ENCODE peak calls at places on chromosomes 11 and 22, in nine cellular contexts. J, F, K, D, G, N, A, E and C are unnamed samples.

GRCh38 chr11:71188073-71188472 is 64.3 kb downstream of the SHANK2 start:
- DNase-seq in J (no peak), F (no peak), K (no peak), D (no peak), G (no peak), N (no peak), A (no peak), E (no peak), C (no peak)

GRCh38 chr11:99257131-99257530 is 236.4 kb downstream of the CNTN5 start:
- DNase-seq in J (no peak), F (no peak), K (peak; percentile 67), D (no peak), G (no peak), N (no peak), A (peak; percentile 54), E (no peak), C (no peak)

GRCh38 chr11:88402784-88403183 is 65.2 kb upstream of the CTSC start:
- DNase-seq in J (no peak), F (no peak), K (peak; percentile 11), D (no peak), G (peak; percentile 77), N (no peak), A (peak; percentile 67), E (no peak), C (no peak)

GRCh38 chr11:47241740-47242400 is 6.7 kb downstream of the ACP2 start:
- DNase-seq in J (no peak), F (no peak), K (no peak), D (no peak), G (peak; percentile 23), N (no peak), A (peak; percentile 19), E (no peak), C (no peak)

GRCh38 chr11:128632151-128632791 is 44.9 kb upstream of the ETS1 start:
- DNase-seq in J (no peak), F (no peak), K (peak; percentile 44), D (peak; percentile 75), G (peak; percentile 74), N (peak; percentile 58), A (peak; percentile 80), E (no peak), C (peak; percentile 61)

GRCh38 chr22:31119026-31119717 is 3.6 kb upstream of the INPP5J start:
- DNase-seq in J (no peak), F (no peak), K (no peak), D (no peak), G (no peak), N (no peak), A (no peak), E (no peak), C (no peak)

GRCh38 chr11:114081641-114082414 is 22.3 kb downstream of the ZBTB16 start:
- DNase-seq in J (no peak), F (no peak), K (no peak), D (peak; percentile 50), G (no peak), N (no peak), A (no peak), E (no peak), C (no peak)

GRCh38 chr11:45665206-45665932 is at the start of gene CHST1:
- DNase-seq in J (peak; percentile 67), F (peak; percentile 51), K (peak; percentile 21), D (no peak), G (no peak), N (no peak), A (no peak), E (peak; percentile 69), C (peak; percentile 44)

GRCh38 chr11:116267146-116267545 is 505.6 kb downstream of the BUD13 start:
- DNase-seq in J (no peak), F (no peak), K (no peak), D (no peak), G (no peak), N (no peak), A (no peak), E (no peak), C (no peak)

GRCh38 chr11:108364159-108364558 is 103.2 kb downstream of the C11orf65 start:
- DNase-seq in J (no peak), F (no peak), K (no peak), D (peak; percentile 20), G (peak; percentile 68), N (no peak), A (peak; percentile 62), E (no peak), C (no peak)

GRCh38 chr22:39616781-39617180 is 46.2 kb downstream of the CACNA1I start:
- DNase-seq in J (no peak), F (no peak), K (no peak), D (no peak), G (no peak), N (no peak), A (no peak), E (no peak), C (no peak)

GRCh38 chr11:103947566-103947919 is 88.9 kb upstream of the DDI1 start:
- DNase-seq in J (no peak), F (no peak), K (no peak), D (peak; percentile 91), G (peak; percentile 58), N (no peak), A (peak; percentile 31), E (no peak), C (no peak)

GRCh38 chr11:117145393-117145761 is 1.3 kb downstream of the PAFAH1B2 start:
- DNase-seq in J (no peak), F (no peak), K (peak; percentile 38), D (peak; percentile 60), G (peak; percentile 32), N (peak; percentile 33), A (peak; percentile 24), E (no peak), C (peak; percentile 7)

DNA sequence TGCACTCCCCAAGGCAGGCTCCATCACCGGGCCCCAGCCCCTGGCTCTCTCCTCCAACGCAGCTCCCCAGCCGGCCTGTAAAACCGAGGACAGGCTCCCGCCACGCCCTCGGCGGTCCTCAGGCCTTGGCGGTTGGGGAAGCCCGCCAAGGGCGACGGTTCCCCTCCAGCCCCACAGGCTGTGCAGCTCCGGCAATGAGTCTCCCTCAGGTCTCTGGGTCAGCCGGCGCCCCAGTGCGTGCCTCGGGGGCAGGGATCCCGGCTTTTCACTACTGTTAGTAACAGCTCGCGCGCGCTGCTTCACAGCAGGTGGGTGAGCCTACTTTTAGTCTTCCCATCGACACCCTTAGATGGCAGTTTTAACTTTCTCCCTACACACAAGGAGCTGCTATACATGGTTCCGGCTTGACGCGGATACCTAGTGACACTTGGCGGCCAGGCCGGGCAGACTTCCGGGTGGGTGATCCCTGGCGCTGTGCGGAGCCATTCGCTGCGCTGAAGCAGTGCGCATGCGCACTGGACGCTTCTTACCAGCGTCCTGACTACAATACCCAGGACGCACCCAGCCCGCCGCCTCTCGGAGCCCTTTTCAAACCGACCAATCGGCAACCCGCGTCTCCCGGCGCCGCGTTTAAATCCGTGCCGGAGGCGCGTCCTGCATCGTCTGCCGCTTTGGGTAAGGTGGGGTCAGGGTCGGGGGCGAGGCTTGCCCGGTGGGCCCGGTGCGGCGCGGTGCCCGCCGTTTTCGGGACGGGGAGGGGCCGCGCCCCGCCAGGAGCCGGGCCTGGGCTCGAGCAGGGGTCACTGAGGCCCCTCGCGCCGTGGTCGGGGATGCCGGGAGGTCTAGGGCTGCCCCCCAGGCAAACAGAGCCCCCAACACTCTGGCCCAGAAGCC is at the start of gene GTSE1:
- DNase-seq in J (peak; percentile 99), F (peak; percentile 98), K (peak; percentile 95), D (peak; percentile 97), G (peak; percentile 96), N (peak; percentile 99), A (peak; percentile 97), E (peak; percentile 98), C (peak; percentile 92)
- TF ChIP-seq CTCF in J (no peak), F (no peak), K (no peak), D (no peak), G (peak; percentile 32), N (no peak), A (peak; percentile 18), E (no peak), C (no peak)

GRCh38 chr11:76653674-76654309 is 16.8 kb downstream of the LRRC32 start:
- DNase-seq in J (no peak), F (no peak), K (no peak), D (peak; percentile 94), G (peak; percentile 95), N (no peak), A (no peak), E (no peak), C (no peak)

GRCh38 chr11:76652989-76653673 is 17.4 kb downstream of the LRRC32 start:
- DNase-seq in J (peak; percentile 20), F (no peak), K (no peak), D (no peak), G (no peak), N (no peak), A (no peak), E (no peak), C (no peak)

GRCh38 chr11:76654980-76655379 is 15.6 kb downstream of the LRRC32 start:
- DNase-seq in J (no peak), F (no peak), K (no peak), D (no peak), G (no peak), N (no peak), A (no peak), E (peak; percentile 46), C (no peak)

GRCh38 chr11:76655466-76656086 is 15.0 kb downstream of the LRRC32 start:
- DNase-seq in J (no peak), F (no peak), K (no peak), D (no peak), G (no peak), N (no peak), A (no peak), E (peak; percentile 58), C (no peak)

GRCh38 chr11:76654310-76654851 is 16.2 kb downstream of the LRRC32 start:
- DNase-seq in J (peak; percentile 24), F (no peak), K (no peak), D (peak; percentile 98), G (peak; percentile 97), N (no peak), A (no peak), E (peak; percentile 69), C (no peak)
- TF ChIP-seq CTCF in J (no peak), F (no peak), K (no peak), D (no peak), G (no peak), N (no peak), A (no peak), E (no peak), C (no peak)

DNA sequence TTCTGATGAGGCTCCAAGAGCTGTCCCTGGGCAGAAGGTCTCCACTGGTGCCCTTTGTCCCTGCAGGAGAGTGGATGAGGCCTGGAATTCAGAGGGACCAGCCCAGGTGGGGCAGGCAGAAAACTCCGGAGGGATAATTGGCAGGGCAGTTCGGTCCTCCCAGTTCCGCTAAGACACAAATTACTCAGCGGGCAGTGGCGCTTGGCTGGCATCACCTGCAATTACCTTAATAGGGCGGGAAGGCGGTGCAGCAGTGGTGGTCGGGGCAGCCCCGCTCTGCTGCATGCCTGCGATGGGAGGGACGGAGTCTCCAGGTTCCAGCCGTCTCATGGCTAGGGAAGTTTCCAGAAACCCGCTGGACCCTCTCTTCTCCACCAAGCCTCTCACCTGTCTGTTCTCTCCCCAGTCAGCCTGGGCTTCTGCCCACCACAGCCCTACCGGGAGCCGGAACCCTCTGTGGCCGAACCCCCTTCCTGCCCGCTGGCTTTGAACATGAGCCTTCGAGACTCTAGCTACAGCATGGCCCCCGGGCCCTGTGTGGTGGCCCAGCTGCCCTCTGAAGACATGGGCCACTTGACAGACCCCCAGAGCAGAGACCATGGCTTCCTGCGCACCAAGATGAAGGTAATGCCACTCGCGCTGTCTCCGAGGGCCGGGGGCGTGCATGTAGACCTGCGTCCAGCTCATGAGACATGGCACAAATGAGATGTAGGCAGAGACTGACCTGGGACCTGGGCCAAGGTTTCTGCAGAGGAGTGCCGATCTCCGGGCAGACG is 7.0 kb downstream of the OVOL1 start:
- DNase-seq in J (no peak), F (peak; percentile 23), K (no peak), D (no peak), G (no peak), N (no peak), A (no peak), E (no peak), C (no peak)
- TF ChIP-seq CTCF in J (no peak), F (no peak), K (no peak), D (no peak), G (no peak), N (no peak), A (no peak), E (no peak), C (no peak)

GRCh38 chr11:32792948-32793475 is 1.4 kb downstream of the CCDC73 start:
- DNase-seq in J (peak; percentile 69), F (peak; percentile 72), K (peak; percentile 31), D (peak; percentile 58), G (peak; percentile 27), N (peak; percentile 43), A (peak; percentile 81), E (no peak), C (peak; percentile 60)
- TF ChIP-seq CTCF in J (no peak), F (peak; percentile 55), K (peak; percentile 95), D (peak; percentile 68), G (peak; percentile 57), N (peak; percentile 59), A (peak; percentile 80), E (peak; percentile 36), C (peak; percentile 92)